ENCODE peak calls at places on chromosomes 5 and 9, in seven cellular contexts. P is lower lobe of right lung; S is activated T-cell treated with anti-CD3 and anti-CD28 coated beads for 1 hour; F is GM18507; C is naive thymus-derived CD4-positive, alpha-beta T cell; R is neural crest cell; M is RWPE1. W is an unnamed sample.

GRCh38 chr5:132419517-132420468 is 50.3 kb downstream of the SLC22A5 start:
- DNase-seq in P (peak; percentile 80), M (peak; percentile 86), C (peak; percentile 48), R (peak; percentile 66), F (no peak), S (peak; percentile 48), W (peak; percentile 35)

GRCh38 chr5:109078448-109078847 is 330.8 kb downstream of the FER start:
- DNase-seq in P (no peak), C (no peak), F (no peak), M (no peak), S (no peak), R (no peak), W (no peak)

GRCh38 chr9:4665357-4665756 is 923 bp downstream of the SPATA6L start:
- DNase-seq in S (no peak), C (no peak), R (no peak), F (no peak), P (no peak), M (no peak), W (no peak)

GRCh38 chr9:97864396-97864795 is 11.4 kb downstream of the FOXE1 start:
- DNase-seq in P (no peak), R (no peak), C (no peak), F (no peak), M (no peak), S (no peak), W (no peak)

GRCh38 chr9:38484076-38484637 is 59.9 kb upstream of the IGFBPL1 start:
- DNase-seq in M (no peak), F (no peak), P (no peak), S (no peak), C (no peak), R (no peak), W (no peak)

GRCh38 chr5:14444988-14445387 is 136.6 kb upstream of the OTULINL start:
- DNase-seq in P (no peak), M (peak; percentile 15), S (no peak), C (no peak), F (no peak), R (no peak), W (no peak)

GRCh38 chr5:145776886-145777285 is 58.3 kb downstream of the PRELID2 start:
- DNase-seq in C (no peak), R (no peak), S (no peak), P (no peak), F (no peak), M (no peak), W (no peak)

GRCh38 chr9:114880276-114880891 is 50.0 kb downstream of the TNFSF8 start:
- DNase-seq in F (no peak), R (no peak), P (no peak), S (no peak), C (no peak), M (no peak), W (no peak)

GRCh38 chr5:80411589-80412219 is 3.8 kb downstream of the ZFYVE16 start:
- DNase-seq in S (no peak), P (no peak), R (no peak), F (no peak), M (no peak), C (no peak), W (no peak)

GRCh38 chr9:27595733-27596132 is 22.5 kb upstream of the C9orf72 start:
- DNase-seq in C (no peak), P (no peak), S (no peak), F (no peak), R (no peak), M (no peak), W (no peak)

GRCh38 chr5:155189476-155189875 is 175.9 kb downstream of the KIF4B start:
- DNase-seq in R (no peak), P (no peak), F (no peak), S (no peak), C (no peak), M (no peak), W (no peak)

GRCh38 chr9:4207881-4208615 is 91.8 kb downstream of the GLIS3 start:
- DNase-seq in C (no peak), P (no peak), M (no peak), S (no peak), F (no peak), R (no peak), W (no peak)

GRCh38 chr5:113489299-113489698 is 1.0 kb upstream of the MCC start:
- DNase-seq in M (peak; percentile 97), P (no peak), S (no peak), F (no peak), R (no peak), C (no peak), W (peak; percentile 46)

W was measured in T-helper 2 cell.